ENCODE peak calls at places on chromosomes 3 and 15, in four cellular contexts. J is B cell; P is nucleus accumbens; I is stimulated activated CD8-positive, alpha-beta memory T cell treated with anti-CD3 and anti-CD28 coated beads, Interleukin-7, amount 100 ng/mL, for 1 hour. K is an unnamed sample.

GRCh38 chr3:168417016-168417415 is 321.3 kb upstream of the GOLIM4 start:
- DNase-seq in J (no peak), P (no peak), I (no peak), K (peak; percentile 11)

GRCh38 chr3:111676177-111677021 is 81.3 kb upstream of the ZBED2 start:
- DNase-seq in J (no peak), P (no peak), I (no peak), K (peak; percentile 77)

GRCh38 chr15:51356147-51356546 is 14.7 kb downstream of the GLDN start:
- DNase-seq in J (no peak), P (no peak), I (no peak), K (no peak)

GRCh38 chr3:4763604-4764247 is 215.5 kb upstream of the BHLHE40 start:
- DNase-seq in J (no peak), P (no peak), I (no peak), K (no peak)

GRCh38 chr3:71062920-71063767 is 520.4 kb downstream of the FOXP1 start:
- DNase-seq in J (peak; percentile 36), P (no peak), I (no peak), K (peak; percentile 22)

GRCh38 chr3:105518201-105518600 is 151.5 kb downstream of the ALCAM start:
- DNase-seq in J (no peak), P (no peak), I (no peak), K (no peak)

GRCh38 chr3:194574639-194575483 is 58.4 kb downstream of the TMEM44 start:
- DNase-seq in J (no peak), P (no peak), I (no peak), K (peak; percentile 46)

GRCh38 chr3:133921592-133921991 is 25.9 kb upstream of the RAB6B start:
- DNase-seq in J (no peak), P (no peak), I (no peak), K (no peak)

GRCh38 chr3:170908235-170909116 is at the start of gene EIF5A2:
- DNase-seq in J (peak; percentile 93), P (peak; percentile 88), I (peak; percentile 89), K (peak; percentile 99)

GRCh38 chr15:100116416-100117190 is 225.2 kb downstream of the ADAMTS17 start:
- DNase-seq in J (no peak), P (no peak), I (no peak), K (no peak)

GRCh38 chr3:158489181-158489580 is 81.8 kb upstream of the MLF1 start:
- DNase-seq in J (no peak), P (no peak), I (no peak), K (no peak)

GRCh38 chr15:95254263-95254662 is 1022.9 kb downstream of the MCTP2 start:
- DNase-seq in J (no peak), P (no peak), I (no peak), K (no peak)

GRCh38 chr3:23041918-23042696 is 161.0 kb upstream of the UBE2E2 start:
- DNase-seq in J (no peak), P (no peak), I (no peak), K (peak; percentile 38)

GRCh38 chr15:28969511-28970085 is 83.8 kb downstream of the APBA2 start:
- DNase-seq in J (no peak), P (no peak), I (no peak), K (no peak)

K was measured in RWPE1.